ENCODE peak calls at places on chromosomes 5 and 9, in five cellular contexts. U, I, F, M and C are unnamed samples.
A peak's percentile ranks its signal among the peaks of the same experiment; 100 is the strongest.

GRCh38 chr5:80406980-80407734 is 707 bp upstream of the ZFYVE16 start:
- DNase-seq in U (peak; percentile 4), I (no peak), F (peak; percentile 38), M (peak; percentile 1), C (peak; percentile 65)

GRCh38 chr5:321233-321725 is at the start of gene AHRR:
- DNase-seq in U (peak; percentile 63), I (peak; percentile 68), F (peak; percentile 58), M (peak; percentile 53), C (peak; percentile 44)

GRCh38 chr5:115439042-115439441 is 105.5 kb downstream of the FEM1C start:
- DNase-seq in U (no peak), I (no peak), F (no peak), M (no peak), C (peak; percentile 50)

GRCh38 chr9:104836767-104837166 is 72.8 kb downstream of the NIPSNAP3B start:
- DNase-seq in U (no peak), I (peak; percentile 33), F (no peak), M (no peak), C (no peak)

GRCh38 chr5:136374003-136374402 is 8.7 kb upstream of the TRPC7 start:
- DNase-seq in U (peak; percentile 39), I (no peak), F (peak; percentile 81), M (peak; percentile 12), C (peak; percentile 18)

GRCh38 chr9:129027685-129028191 is 393 bp downstream of the SH3GLB2 start:
- DNase-seq in U (no peak), I (peak; percentile 78), F (no peak), M (no peak), C (no peak)

GRCh38 chr9:129204840-129205239 is 26.8 kb upstream of the IER5L start:
- DNase-seq in U (no peak), I (no peak), F (no peak), M (no peak), C (no peak)

GRCh38 chr5:126508251-126508961 is 85.2 kb downstream of the GRAMD2B start:
- DNase-seq in U (no peak), I (no peak), F (no peak), M (no peak), C (no peak)

GRCh38 chr5:13354611-13355010 is 589.9 kb downstream of the DNAH5 start:
- DNase-seq in U (no peak), I (no peak), F (peak; percentile 15), M (no peak), C (peak; percentile 17)

GRCh38 chr5:55343107-55343506 is 35.3 kb downstream of the MTREX start:
- DNase-seq in U (no peak), I (no peak), F (no peak), M (no peak), C (no peak)

GRCh38 chr5:132389453-132390286 is 20.2 kb downstream of the SLC22A5 start:
- DNase-seq in U (peak; percentile 97), I (peak; percentile 60), F (peak; percentile 100), M (peak; percentile 100), C (peak; percentile 100)

GRCh38 chr5:141384471-141385267 is 2.1 kb downstream of the PCDHGA7 start:
- DNase-seq in U (no peak), I (no peak), F (no peak), M (no peak), C (no peak)

GRCh38 chr9:8845808-8846207 is 1046.2 kb upstream of the DMAC1 start:
- DNase-seq in U (no peak), I (no peak), F (no peak), M (no peak), C (no peak)

GRCh38 chr5:141740885-141741284 is 58.9 kb upstream of the ARAP3 start:
- DNase-seq in U (no peak), I (no peak), F (no peak), M (no peak), C (no peak)

GRCh38 chr5:154243736-154244135 is 53.2 kb downstream of the GALNT10 start:
- DNase-seq in U (peak; percentile 23), I (no peak), F (no peak), M (peak; percentile 78), C (no peak)

GRCh38 chr9:3676766-3677165 is 151.0 kb upstream of the RFX3 start:
- DNase-seq in U (no peak), I (no peak), F (no peak), M (no peak), C (no peak)

GRCh38 chr9:127698985-127699670 is 7.7 kb upstream of the CFAP157 start:
- DNase-seq in U (peak; percentile 98), I (peak; percentile 96), F (peak; percentile 98), M (peak; percentile 92), C (peak; percentile 98)

GRCh38 chr5:78574731-78575161 is 73.8 kb downstream of the LHFPL2 start:
- DNase-seq in U (no peak), I (no peak), F (peak; percentile 87), M (peak; percentile 68), C (peak; percentile 82)

GRCh38 chr9:99072040-99072394 is 32.9 kb upstream of the TGFBR1 start:
- DNase-seq in U (no peak), I (no peak), F (no peak), M (no peak), C (no peak)

GRCh38 chr9:136628287-136628686 is 34.4 kb upstream of the EGFL7 start:
- DNase-seq in U (no peak), I (no peak), F (no peak), M (no peak), C (no peak)

GRCh38 chr5:160751297-160751696 is 100.7 kb downstream of the ATP10B start:
- DNase-seq in U (no peak), I (no peak), F (no peak), M (no peak), C (no peak)

GRCh38 chr5:32690153-32690552 is 21.0 kb upstream of the NPR3 start:
- DNase-seq in U (no peak), I (no peak), F (peak; percentile 11), M (no peak), C (peak; percentile 31)
- TF ChIP-seq CTCF in U (peak; percentile 34), I (no peak), F (peak; percentile 42), M (peak; percentile 16), C (peak; percentile 52)

DNA sequence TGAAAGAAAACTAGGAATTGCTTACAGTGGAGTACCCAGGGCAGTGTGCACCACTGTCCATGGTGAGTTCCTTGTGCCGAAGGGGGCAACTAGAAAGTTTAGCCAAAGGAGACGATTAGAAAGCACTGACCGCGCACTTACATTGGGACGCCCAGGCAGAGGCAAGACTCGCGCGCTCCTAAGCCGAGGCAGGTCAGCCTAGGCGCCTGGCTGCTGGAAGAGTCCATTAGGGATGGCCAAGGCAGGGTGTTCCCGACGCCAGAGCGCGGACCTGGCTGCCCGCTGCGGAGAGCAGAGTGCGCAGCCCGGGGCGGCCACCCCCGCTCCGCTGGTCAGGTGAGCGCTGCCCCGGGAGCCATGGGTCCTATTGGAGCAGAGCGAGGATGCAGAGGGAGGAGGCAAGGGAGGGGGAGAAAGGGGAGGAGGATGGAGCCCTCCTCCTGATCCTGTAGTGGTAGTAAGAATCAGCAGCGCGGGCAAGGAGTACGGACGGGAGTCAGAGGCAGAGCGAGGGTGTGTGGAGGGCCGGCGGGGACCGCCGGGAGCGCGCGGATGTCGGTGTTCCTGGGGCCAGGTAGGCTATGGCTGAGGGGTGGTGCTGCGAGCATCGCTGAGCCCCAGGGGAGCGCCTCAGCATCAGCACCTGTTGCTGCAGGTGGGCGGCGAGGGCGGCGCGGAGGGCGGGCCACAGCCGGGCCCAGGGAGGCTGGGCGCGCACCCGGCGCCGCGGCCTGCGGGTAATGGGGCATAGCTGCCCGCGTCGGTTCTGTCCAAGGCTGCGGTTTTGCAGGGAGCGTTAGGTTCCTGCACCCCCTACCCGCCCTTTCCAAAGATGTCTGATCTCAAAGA is at the start of gene ADGRV1:
- DNase-seq in U (peak; percentile 33), I (peak; percentile 77), F (peak; percentile 84), M (peak; percentile 1), C (peak; percentile 45)
- H3K4me3 ChIP-seq in U (peak within 1 kb of the TSS; percentile 6), I (peak within 1 kb of the TSS; percentile 47), F (peak within 1 kb of the TSS; percentile 32), M (no peak within 1 kb of the TSS), C (peak within 1 kb of the TSS; percentile 23)

GRCh38 chr9:126395439-126396212 is 69.0 kb downstream of the MVB12B start:
- DNase-seq in U (peak; percentile 45), I (no peak), F (peak; percentile 87), M (peak; percentile 82), C (peak; percentile 71)

GRCh38 chr9:126394802-126395201 is 68.2 kb downstream of the MVB12B start:
- DNase-seq in U (no peak), I (no peak), F (no peak), M (no peak), C (no peak)

GRCh38 chr9:126398403-126399058 is 71.9 kb downstream of the MVB12B start:
- DNase-seq in U (peak; percentile 63), I (peak; percentile 88), F (peak; percentile 69), M (peak; percentile 52), C (peak; percentile 44)

GRCh38 chr9:126399251-126399650 is 72.6 kb downstream of the MVB12B start:
- DNase-seq in U (no peak), I (no peak), F (no peak), M (peak; percentile 35), C (peak; percentile 42)

DNA sequence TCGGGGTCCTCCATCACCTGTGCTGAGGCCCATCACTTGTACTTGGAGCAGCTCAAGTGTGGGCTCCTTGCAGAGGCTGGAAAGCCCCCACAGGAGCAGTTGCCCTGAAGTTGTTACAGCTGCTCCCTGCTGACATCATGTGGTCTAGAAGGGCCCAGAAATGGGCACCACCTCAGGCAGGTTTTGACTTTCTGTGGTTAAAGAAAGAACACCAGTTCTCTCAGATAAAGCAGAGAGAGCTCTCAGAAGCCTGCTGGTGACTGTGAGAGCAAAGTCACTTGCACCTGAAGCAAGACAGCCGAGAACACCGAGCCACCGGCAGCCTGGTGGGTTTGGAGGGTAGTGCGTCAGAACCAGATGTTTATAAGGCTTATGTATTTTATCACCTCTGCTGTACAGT is 70.4 kb downstream of the MVB12B start:
- DNase-seq in U (no peak), I (peak; percentile 50), F (no peak), M (no peak), C (no peak)
- TF ChIP-seq CTCF in U (no peak), I (no peak), F (no peak), M (no peak), C (no peak)

GRCh38 chr5:112976432-112977309 is at the start of gene DCP2:
- DNase-seq in U (peak; percentile 100), I (peak; percentile 93), F (peak; percentile 99), M (peak; percentile 100), C (peak; percentile 100)
- H3K4me3 ChIP-seq in U (peak within 1 kb of the TSS; percentile 87), I (peak within 1 kb of the TSS; percentile 98), F (peak within 1 kb of the TSS; percentile 89), M (peak within 1 kb of the TSS; percentile 66), C (peak within 1 kb of the TSS; percentile 93)